ENCODE peak calls at places on chromosomes 1 and 21, in eight cellular contexts. T is activated T-helper 9 cell treated with anti-CD3 and anti-CD28 coated beads, Interleukin-2, amount 50 U/mL, for 16 hours; C is esophagus muscularis mucosa; U is fibroblast of lung; A is G401; N is activated T-cell treated with anti-CD3 and anti-CD28 coated beads for 48 hours; K is activated T-helper 1 cell treated with Interleukin-2 at 50 U/mL for 16 hours; X is anterior cingulate cortex. F is an unnamed sample.

GRCh38 chr1:25702101-25702775 is 85.6 kb downstream of the MAN1C1 start:
- DNase-seq in T (no peak), C (no peak), U (no peak), A (no peak), N (no peak), K (no peak), X (no peak), F (no peak)

GRCh38 chr1:151156515-151156819 is at the start of gene TNFAIP8L2:
- DNase-seq in T (peak), C (no peak), U (no peak), A (no peak), N (peak), K (peak), X (no peak), F (peak)

GRCh38 chr1:103496014-103496635 is 29.4 kb upstream of the RNPC3 start:
- DNase-seq in T (no peak), C (no peak), U (peak), A (no peak), N (no peak), K (no peak), X (no peak), F (no peak)

GRCh38 chr1:26571381-26571780 is 41.8 kb downstream of the RPS6KA1 start:
- DNase-seq in T (no peak), C (no peak), U (no peak), A (no peak), N (no peak), K (no peak), X (no peak), F (no peak)

GRCh38 chr1:1014896-1015681 is 1.8 kb downstream of the ISG15 start:
- DNase-seq in T (no peak), C (no peak), U (no peak), A (no peak), N (no peak), K (no peak), X (no peak), F (no peak)

GRCh38 chr21:37380349-37381323 is 14.1 kb downstream of the DYRK1A start:
- DNase-seq in T (no peak), C (no peak), U (no peak), A (peak), N (no peak), K (no peak), X (no peak), F (no peak)

GRCh38 chr1:236615399-236616148 is 11.3 kb upstream of the HEATR1 start:
- DNase-seq in T (no peak), C (no peak), U (no peak), A (no peak), N (no peak), K (no peak), X (no peak), F (no peak)

GRCh38 chr21:44498280-44498964 is 41.6 kb downstream of the KRTAP10-1 start:
- DNase-seq in T (no peak), C (no peak), U (no peak), A (no peak), N (no peak), K (no peak), X (no peak), F (no peak)

GRCh38 chr1:53543130-53543770 is 84.1 kb downstream of the DMRTB1 start:
- DNase-seq in T (no peak), C (no peak), U (no peak), A (no peak), N (no peak), K (no peak), X (no peak), F (no peak)

GRCh38 chr1:54324750-54325704 is 81.2 kb downstream of the SSBP3 start:
- DNase-seq in T (no peak), C (no peak), U (peak), A (peak), N (no peak), K (no peak), X (no peak), F (no peak)

GRCh38 chr1:242784074-242784473 is 259.6 kb upstream of the PLD5 start:
- DNase-seq in T (no peak), C (no peak), U (no peak), A (peak), N (no peak), K (no peak), X (no peak), F (no peak)

GRCh38 chr1:151837841-151838490 is 1.7 kb downstream of the C2CD4D start:
- DNase-seq in T (peak), C (no peak), U (no peak), A (no peak), N (peak), K (no peak), X (no peak), F (peak)

GRCh38 chr1:15722836-15723542 is 13.1 kb upstream of the SLC25A34 start:
- DNase-seq in T (no peak), C (no peak), U (no peak), A (no peak), N (no peak), K (no peak), X (no peak), F (no peak)

GRCh38 chr1:147579532-147580199 is 38.4 kb downstream of the BCL9 start:
- DNase-seq in T (no peak), C (no peak), U (peak), A (no peak), N (no peak), K (no peak), X (no peak), F (no peak)

GRCh38 chr1:117636637-117637425 is 31.0 kb downstream of the TENT5C start:
- DNase-seq in T (no peak), C (no peak), U (no peak), A (no peak), N (no peak), K (no peak), X (no peak), F (no peak)

GRCh38 chr1:10319750-10320149 is 79.1 kb upstream of the PGD start:
- DNase-seq in T (no peak), C (no peak), U (no peak), A (no peak), N (no peak), K (no peak), X (no peak), F (no peak)

GRCh38 chr1:11188858-11189451 is at the start of gene ANGPTL7:
- DNase-seq in T (no peak), C (no peak), U (no peak), A (no peak), N (no peak), K (no peak), X (no peak), F (no peak)

GRCh38 chr1:164622057-164622840 is 63.3 kb downstream of the PBX1 start:
- DNase-seq in T (no peak), C (no peak), U (peak), A (no peak), N (no peak), K (no peak), X (no peak), F (no peak)

GRCh38 chr1:167546935-167547334 is 6.6 kb downstream of the CREG1 start:
- DNase-seq in T (no peak), C (no peak), U (no peak), A (no peak), N (no peak), K (no peak), X (no peak), F (no peak)

GRCh38 chr1:209403921-209404320 is 179.6 kb upstream of the CAMK1G start:
- DNase-seq in T (no peak), C (no peak), U (no peak), A (no peak), N (no peak), K (no peak), X (no peak), F (no peak)

GRCh38 chr1:201307760-201308499 is 24.6 kb downstream of the PKP1 start:
- DNase-seq in T (no peak), C (no peak), U (no peak), A (no peak), N (no peak), K (no peak), X (no peak), F (no peak)

GRCh38 chr1:177351361-177352108 is 180.8 kb downstream of the BRINP2 start:
- DNase-seq in T (no peak), C (peak), U (peak), A (no peak), N (no peak), K (no peak), X (no peak), F (no peak)

GRCh38 chr21:18493420-18493819 is 89.8 kb upstream of the TMPRSS15 start:
- DNase-seq in T (no peak), C (no peak), U (peak), A (no peak), N (no peak), K (no peak), X (no peak), F (no peak)

GRCh38 chr1:179808503-179808902 is 65.4 kb downstream of the FAM163A start:
- DNase-seq in T (no peak), C (no peak), U (peak), A (no peak), N (no peak), K (no peak), X (no peak), F (no peak)

GRCh38 chr1:43274125-43274803 is 4.5 kb downstream of the TMEM125 start:
- DNase-seq in T (no peak), C (no peak), U (peak), A (no peak), N (peak), K (no peak), X (no peak), F (peak)

GRCh38 chr1:61215676-61216289 is 133.4 kb downstream of the NFIA start:
- DNase-seq in T (no peak), C (no peak), U (no peak), A (no peak), N (no peak), K (no peak), X (no peak), F (no peak)

GRCh38 chr1:234925440-234926251 is 203.0 kb downstream of the TOMM20 start:
- DNase-seq in T (no peak), C (no peak), U (peak), A (peak), N (no peak), K (no peak), X (no peak), F (no peak)

GRCh38 chr1:244361764-244362473 is 89.8 kb downstream of the ADSS2 start:
- DNase-seq in T (no peak), C (no peak), U (peak), A (no peak), N (no peak), K (no peak), X (no peak), F (no peak)

GRCh38 chr1:216095400-216095799 is 327.8 kb downstream of the USH2A start:
- DNase-seq in T (no peak), C (no peak), U (no peak), A (no peak), N (no peak), K (no peak), X (no peak), F (no peak)

GRCh38 chr1:225318706-225319575 is 108.9 kb downstream of the LBR start:
- DNase-seq in T (no peak), C (no peak), U (peak), A (peak), N (no peak), K (no peak), X (no peak), F (no peak)

GRCh38 chr1:247407180-247407616 is 8.8 kb upstream of the NLRP3 start:
- DNase-seq in T (peak), C (no peak), U (no peak), A (no peak), N (peak), K (peak), X (no peak), F (peak)

GRCh38 chr1:6860401-6860800 is 75.1 kb downstream of the CAMTA1 start:
- DNase-seq in T (no peak), C (no peak), U (peak), A (no peak), N (peak), K (no peak), X (no peak), F (no peak)

GRCh38 chr1:53073899-53074311 is 11.9 kb downstream of the PODN start:
- DNase-seq in T (no peak), C (no peak), U (peak), A (no peak), N (no peak), K (no peak), X (no peak), F (no peak)

GRCh38 chr1:162206749-162207635 is 137.5 kb downstream of the NOS1AP start:
- DNase-seq in T (no peak), C (no peak), U (no peak), A (no peak), N (no peak), K (no peak), X (no peak), F (no peak)

GRCh38 chr21:43930074-43930847 is 65.2 kb downstream of the AGPAT3 start:
- DNase-seq in T (no peak), C (no peak), U (no peak), A (no peak), N (no peak), K (no peak), X (no peak), F (no peak)

GRCh38 chr1:230355128-230355527 is 71.0 kb downstream of the PGBD5 start:
- DNase-seq in T (no peak), C (no peak), U (no peak), A (no peak), N (no peak), K (no peak), X (no peak), F (no peak)